ENCODE peak calls at places on chromosomes 3 and 15, in six cellular contexts. W, Q, D, P, A and Z are unnamed samples.

GRCh38 chr3:44323341-44323955 is 15.1 kb upstream of the TCAIM start:
- DNase-seq in W (no peak), Q (peak; percentile 72), D (peak; percentile 88), P (peak; percentile 26), A (peak; percentile 44), Z (peak; percentile 39)

GRCh38 chr15:80934761-80935221 is 54.8 kb downstream of the MESD start:
- DNase-seq in W (no peak), Q (peak; percentile 55), D (no peak), P (no peak), A (no peak), Z (no peak)

GRCh38 chr3:27089063-27089462 is 280.1 kb downstream of the NEK10 start:
- DNase-seq in W (no peak), Q (no peak), D (no peak), P (no peak), A (no peak), Z (no peak)

GRCh38 chr3:197730200-197730599 is 6.5 kb downstream of the RUBCN start:
- DNase-seq in W (no peak), Q (no peak), D (no peak), P (no peak), A (peak; percentile 36), Z (no peak)

GRCh38 chr15:68382286-68383007 is 49.5 kb downstream of the ITGA11 start:
- DNase-seq in W (no peak), Q (no peak), D (no peak), P (no peak), A (no peak), Z (no peak)

GRCh38 chr15:73882761-73883419 is 9.5 kb downstream of the TBC1D21 start:
- DNase-seq in W (no peak), Q (no peak), D (no peak), P (no peak), A (no peak), Z (no peak)

GRCh38 chr3:20104167-20104661 is 64.0 kb downstream of the KAT2B start:
- DNase-seq in W (no peak), Q (no peak), D (no peak), P (no peak), A (peak; percentile 52), Z (no peak)

GRCh38 chr15:43440721-43441281 is 52.2 kb downstream of the TP53BP1 start:
- DNase-seq in W (no peak), Q (no peak), D (peak; percentile 11), P (peak; percentile 93), A (peak; percentile 39), Z (peak; percentile 62)

GRCh38 chr3:124611520-124611919 is 118.7 kb upstream of the UMPS start:
- DNase-seq in W (no peak), Q (no peak), D (no peak), P (no peak), A (no peak), Z (no peak)

DNA sequence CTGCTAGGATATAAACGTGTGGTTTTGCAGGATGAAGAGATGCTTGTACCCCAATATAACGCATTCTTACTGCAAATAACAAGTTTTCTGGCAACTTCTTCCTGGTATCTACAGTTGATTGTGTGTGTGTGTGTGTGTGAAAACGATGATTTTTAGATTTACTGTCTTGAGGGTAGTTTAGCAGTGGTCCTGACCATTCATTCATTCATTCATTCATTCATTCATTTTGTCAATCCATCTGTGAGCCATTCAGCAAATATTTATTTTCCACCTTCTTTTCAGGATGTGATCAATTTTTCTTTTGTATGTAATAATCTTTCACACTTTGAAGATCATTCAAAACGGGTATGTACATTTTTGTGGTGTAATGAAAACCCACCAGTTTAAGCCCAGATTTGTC is 250.7 kb downstream of the PTPRG start:
- DNase-seq in W (no peak), Q (no peak), D (no peak), P (no peak), A (no peak), Z (no peak)
- H3K27ac ChIP-seq in W (no peak overlapping the region), Q (no peak overlapping the region), D (no peak overlapping the region), P (no peak overlapping the region), A (no peak overlapping the region), Z (no peak overlapping the region)

GRCh38 chr3:116018651-116019050 is 395.3 kb downstream of the GAP43 start:
- DNase-seq in W (no peak), Q (no peak), D (no peak), P (no peak), A (no peak), Z (no peak)
- H3K27ac ChIP-seq in W (no peak overlapping the region), Q (no peak overlapping the region), D (no peak overlapping the region), P (no peak overlapping the region), A (no peak overlapping the region), Z (no peak overlapping the region)

DNA sequence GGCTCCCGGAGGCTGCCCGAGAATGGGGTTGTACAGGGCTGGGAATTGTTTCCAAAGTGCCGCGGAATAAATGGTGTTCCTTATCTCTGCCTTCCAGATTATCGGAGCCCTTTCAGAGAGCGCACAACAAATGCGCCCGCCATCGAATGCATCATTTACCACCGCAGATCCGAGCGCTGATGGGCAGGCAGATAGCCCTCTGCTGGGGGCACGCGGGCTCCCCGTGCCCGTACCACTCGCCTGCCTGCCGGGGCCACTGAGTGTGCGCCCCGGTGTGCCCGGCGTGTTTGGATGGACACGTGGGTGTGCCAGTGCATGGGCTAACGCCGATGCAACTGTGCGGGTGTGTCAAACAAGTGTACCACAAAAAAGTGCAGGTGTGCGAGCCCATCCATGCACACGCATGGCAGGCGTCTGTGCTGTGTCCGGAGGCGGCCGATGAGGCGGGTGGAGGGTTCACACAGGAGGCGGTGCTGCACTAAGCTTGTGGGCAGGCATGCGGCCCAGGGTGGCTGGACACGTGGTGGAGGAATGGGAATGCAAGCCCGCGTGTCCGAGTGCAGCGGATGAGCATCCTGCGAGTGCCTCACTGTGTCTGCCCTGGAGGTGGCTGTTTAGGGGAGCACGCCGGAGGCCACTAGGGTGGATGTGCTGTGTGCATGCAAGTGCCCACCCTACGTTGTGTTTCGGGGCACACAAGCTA is 3.8 kb upstream of the GATA2 start:
- DNase-seq in W (peak; percentile 87), Q (no peak), D (peak; percentile 30), P (no peak), A (no peak), Z (no peak)
- H3K27ac ChIP-seq in W (no peak overlapping the region), Q (no peak overlapping the region), D (no peak overlapping the region), P (no peak overlapping the region), A (no peak overlapping the region), Z (no peak overlapping the region)

DNA sequence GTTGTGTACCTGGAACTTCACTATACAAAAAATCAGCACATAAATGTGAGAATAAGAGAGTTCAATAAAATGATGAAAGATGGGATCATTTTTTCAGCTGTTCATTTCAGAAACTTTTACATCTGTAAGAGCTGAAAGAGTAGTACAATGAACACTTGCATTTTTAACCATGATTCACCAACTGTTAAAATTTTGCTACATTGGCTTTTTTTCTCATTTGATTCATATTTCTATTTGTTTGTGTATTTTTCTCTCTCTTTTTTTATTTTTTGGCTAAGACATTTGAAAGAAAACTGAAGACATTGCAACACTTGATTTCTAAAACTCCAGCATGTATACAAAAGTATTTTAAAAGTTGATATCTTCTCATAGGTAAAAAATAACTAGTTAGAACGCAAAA is 98.3 kb upstream of the CDIN1 start:
- DNase-seq in W (no peak), Q (no peak), D (no peak), P (no peak), A (no peak), Z (no peak)
- H3K27ac ChIP-seq in W (no peak overlapping the region), Q (no peak overlapping the region), D (no peak overlapping the region), P (no peak overlapping the region), A (no peak overlapping the region), Z (no peak overlapping the region)

DNA sequence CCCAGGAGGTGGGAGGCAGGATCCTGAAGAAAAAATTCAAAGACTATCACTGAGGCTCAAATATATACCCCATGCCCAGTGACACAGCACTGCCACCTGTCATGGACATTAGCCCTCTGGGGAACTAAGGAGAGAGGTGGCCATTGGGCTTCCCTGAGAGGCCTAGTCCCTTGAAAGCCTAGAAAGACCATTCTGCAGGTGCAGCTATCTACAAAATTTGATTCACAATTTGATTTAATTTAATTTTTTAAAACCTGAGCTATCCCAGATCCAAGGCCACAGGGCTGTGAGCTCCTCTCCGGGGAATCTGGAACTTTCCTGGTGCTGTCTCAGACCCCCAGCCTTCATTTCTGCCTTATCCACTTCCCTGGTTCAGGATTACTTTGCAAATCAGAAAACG is 16.9 kb upstream of the KLHL24 start:
- DNase-seq in W (no peak), Q (no peak), D (no peak), P (no peak), A (no peak), Z (no peak)
- H3K27ac ChIP-seq in W (no peak overlapping the region), Q (no peak overlapping the region), D (no peak overlapping the region), P (no peak overlapping the region), A (no peak overlapping the region), Z (no peak overlapping the region)

GRCh38 chr15:57921371-57921770 is 144.1 kb downstream of the ALDH1A2 start:
- DNase-seq in W (no peak), Q (no peak), D (no peak), P (no peak), A (no peak), Z (no peak)

GRCh38 chr15:57922780-57923179 is 142.7 kb downstream of the ALDH1A2 start:
- DNase-seq in W (peak; percentile 92), Q (peak; percentile 76), D (peak; percentile 94), P (no peak), A (no peak), Z (no peak)

GRCh38 chr15:57924536-57924935 is 141.0 kb downstream of the ALDH1A2 start:
- DNase-seq in W (no peak), Q (no peak), D (no peak), P (no peak), A (no peak), Z (no peak)

GRCh38 chr15:57923750-57924149 is 141.8 kb downstream of the ALDH1A2 start:
- DNase-seq in W (no peak), Q (no peak), D (peak; percentile 59), P (no peak), A (no peak), Z (no peak)

DNA sequence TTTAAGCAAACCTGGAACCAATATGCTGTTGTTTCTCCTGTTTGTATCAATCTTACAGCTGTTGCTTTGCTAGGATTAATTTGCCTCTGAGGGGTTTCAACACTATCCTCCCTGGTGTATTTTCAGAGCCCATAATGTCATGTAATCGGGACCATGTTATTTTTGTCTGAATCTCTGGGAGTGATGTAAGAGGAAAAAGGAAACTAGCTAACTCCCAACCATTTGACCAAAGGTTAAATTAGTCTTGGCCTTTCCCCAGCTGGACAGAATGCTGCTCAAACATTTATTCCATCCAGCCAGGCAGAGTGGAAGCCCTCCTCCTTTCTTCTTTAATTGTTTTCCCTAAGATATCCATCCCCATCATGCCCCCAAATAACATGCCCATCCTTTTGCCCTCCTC is 142.2 kb downstream of the ALDH1A2 start:
- DNase-seq in W (no peak), Q (no peak), D (peak; percentile 47), P (no peak), A (no peak), Z (no peak)
- H3K27ac ChIP-seq in W (peak overlapping the region; percentile 68), Q (no peak overlapping the region), D (peak overlapping the region; percentile 91), P (no peak overlapping the region), A (no peak overlapping the region), Z (no peak overlapping the region)

GRCh38 chr15:62431391-62431790 is 266.3 kb upstream of the C2CD4B start:
- DNase-seq in W (no peak), Q (no peak), D (no peak), P (no peak), A (no peak), Z (no peak)

GRCh38 chr15:62430056-62430455 is 265.0 kb upstream of the C2CD4B start:
- DNase-seq in W (no peak), Q (no peak), D (no peak), P (no peak), A (no peak), Z (no peak)

GRCh38 chr15:62430552-62430951 is 265.5 kb upstream of the C2CD4B start:
- DNase-seq in W (no peak), Q (no peak), D (no peak), P (no peak), A (no peak), Z (no peak)

GRCh38 chr15:62431806-62432205 is 266.7 kb upstream of the C2CD4B start:
- DNase-seq in W (no peak), Q (no peak), D (no peak), P (no peak), A (no peak), Z (no peak)

GRCh38 chr15:62432702-62433398 is 267.8 kb upstream of the C2CD4B start:
- DNase-seq in W (no peak), Q (no peak), D (no peak), P (no peak), A (no peak), Z (no peak)
- H3K27ac ChIP-seq in W (no peak overlapping the region), Q (no peak overlapping the region), D (no peak overlapping the region), P (no peak overlapping the region), A (no peak overlapping the region), Z (no peak overlapping the region)